ENCODE peak calls at places on chromosomes 5 and 9, in nine cellular contexts. G, T, M, S, W, C, R, Q and B are unnamed samples.

GRCh38 chr5:113050606-113051391 is 74.2 kb downstream of the DCP2 start:
- DNase-seq in G (no peak), T (peak), M (no peak), S (no peak), W (peak), C (no peak), R (no peak), Q (peak), B (peak)

GRCh38 chr9:37266630-37267029 is 146.3 kb downstream of the ZCCHC7 start:
- DNase-seq in G (no peak), T (no peak), M (no peak), S (no peak), W (no peak), C (no peak), R (no peak), Q (no peak), B (no peak)

GRCh38 chr5:178118345-178118744 is 5.0 kb downstream of the N4BP3 start:
- DNase-seq in G (no peak), T (no peak), M (no peak), S (no peak), W (no peak), C (no peak), R (no peak), Q (no peak), B (no peak)

GRCh38 chr5:113274836-113275414 is 159.9 kb downstream of the TSSK1B start:
- DNase-seq in G (no peak), T (no peak), M (no peak), S (no peak), W (no peak), C (no peak), R (peak), Q (no peak), B (no peak)

GRCh38 chr5:173247050-173247449 is 12.0 kb upstream of the NKX2-5 start:
- DNase-seq in G (no peak), T (no peak), M (no peak), S (no peak), W (no peak), C (no peak), R (no peak), Q (no peak), B (no peak)

GRCh38 chr9:17216011-17216410 is 81.2 kb downstream of the CNTLN start:
- DNase-seq in G (no peak), T (no peak), M (no peak), S (no peak), W (no peak), C (no peak), R (no peak), Q (no peak), B (no peak)

GRCh38 chr5:52924458-52924857 is 64.7 kb upstream of the ITGA2 start:
- DNase-seq in G (no peak), T (no peak), M (no peak), S (no peak), W (no peak), C (no peak), R (no peak), Q (no peak), B (no peak)

GRCh38 chr5:139639619-139640431 is 8.3 kb upstream of the CXXC5 start:
- DNase-seq in G (no peak), T (no peak), M (no peak), S (peak), W (peak), C (no peak), R (no peak), Q (peak), B (no peak)

GRCh38 chr9:121771851-121772599 is 120.6 kb downstream of the DAB2IP start:
- DNase-seq in G (no peak), T (no peak), M (no peak), S (peak), W (peak), C (no peak), R (no peak), Q (no peak), B (no peak)

GRCh38 chr5:34586117-34586885 is 69.8 kb upstream of the RAI14 start:
- DNase-seq in G (no peak), T (peak), M (peak), S (no peak), W (no peak), C (peak), R (no peak), Q (peak), B (no peak)

GRCh38 chr9:128503870-128504269 is 649 bp upstream of the GLE1 start:
- DNase-seq in G (no peak), T (no peak), M (no peak), S (peak), W (peak), C (peak), R (no peak), Q (no peak), B (no peak)

GRCh38 chr5:111072949-111073682 is 1.6 kb downstream of the TSLP start:
- DNase-seq in G (peak), T (no peak), M (peak), S (peak), W (peak), C (peak), R (peak), Q (peak), B (no peak)

GRCh38 chr9:27247756-27248155 is 49.2 kb downstream of the EQTN start:
- DNase-seq in G (no peak), T (peak), M (peak), S (no peak), W (peak), C (peak), R (peak), Q (peak), B (no peak)

GRCh38 chr9:122463828-122464632 is 13.7 kb downstream of the OR1J1 start:
- DNase-seq in G (no peak), T (no peak), M (peak), S (no peak), W (no peak), C (no peak), R (no peak), Q (no peak), B (no peak)

GRCh38 chr9:114205171-114206015 is 50.1 kb downstream of the COL27A1 start:
- DNase-seq in G (no peak), T (no peak), M (no peak), S (no peak), W (no peak), C (no peak), R (no peak), Q (no peak), B (no peak)

GRCh38 chr9:32072568-32072967 is 311.9 kb upstream of the ACO1 start:
- DNase-seq in G (no peak), T (no peak), M (no peak), S (no peak), W (no peak), C (no peak), R (no peak), Q (no peak), B (no peak)

GRCh38 chr9:126198854-126199253 is 127.8 kb upstream of the MVB12B start:
- DNase-seq in G (no peak), T (no peak), M (no peak), S (no peak), W (no peak), C (no peak), R (no peak), Q (no peak), B (no peak)

GRCh38 chr5:151872701-151873100 is 52.0 kb downstream of the GLRA1 start:
- DNase-seq in G (no peak), T (no peak), M (no peak), S (no peak), W (no peak), C (no peak), R (no peak), Q (no peak), B (no peak)

GRCh38 chr5:127697894-127698600 is 5.1 kb upstream of the CCDC192 start:
- DNase-seq in G (no peak), T (no peak), M (no peak), S (no peak), W (peak), C (peak), R (no peak), Q (peak), B (no peak)

GRCh38 chr9:16671591-16672137 is 198.8 kb downstream of the BNC2 start:
- DNase-seq in G (no peak), T (peak), M (no peak), S (no peak), W (no peak), C (no peak), R (no peak), Q (peak), B (no peak)

GRCh38 chr9:132982508-132982907 is 4.0 kb downstream of the GFI1B start:
- DNase-seq in G (no peak), T (no peak), M (no peak), S (no peak), W (no peak), C (no peak), R (no peak), Q (no peak), B (no peak)

GRCh38 chr5:41878598-41879305 is 8.5 kb upstream of the OXCT1 start:
- DNase-seq in G (no peak), T (no peak), M (no peak), S (no peak), W (no peak), C (no peak), R (no peak), Q (no peak), B (no peak)

GRCh38 chr5:82276800-82277612 is 1.1 kb downstream of the RPS23 start:
- DNase-seq in G (no peak), T (no peak), M (no peak), S (no peak), W (no peak), C (no peak), R (no peak), Q (no peak), B (no peak)

GRCh38 chr9:126893079-126893478 is 21.5 kb upstream of the RALGPS1 start:
- DNase-seq in G (no peak), T (no peak), M (peak), S (no peak), W (no peak), C (peak), R (no peak), Q (no peak), B (no peak)

GRCh38 chr9:110520120-110520701 is 59.3 kb downstream of the SVEP1 start:
- DNase-seq in G (no peak), T (peak), M (peak), S (no peak), W (no peak), C (no peak), R (no peak), Q (peak), B (no peak)

DNA sequence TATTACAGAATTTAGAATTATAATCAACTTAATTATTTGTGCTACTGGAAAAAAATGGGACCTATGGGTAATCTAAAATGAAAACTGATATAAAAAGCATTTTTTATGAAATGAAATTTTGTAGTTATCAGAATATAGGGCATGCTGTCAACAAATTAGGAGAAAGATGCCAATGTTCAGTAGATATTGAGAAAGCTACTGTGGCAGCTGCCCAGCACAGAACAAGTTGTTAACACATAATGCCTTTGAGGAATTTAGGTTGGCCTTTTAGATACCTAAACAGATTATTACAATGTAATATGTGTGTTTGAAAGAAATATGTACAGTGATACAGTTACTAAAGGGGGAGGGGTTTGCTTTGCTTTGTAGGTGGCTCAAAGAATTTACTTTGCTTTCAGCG is 54.1 kb downstream of the PPIC start:
- DNase-seq in G (no peak), T (no peak), M (no peak), S (no peak), W (no peak), C (no peak), R (no peak), Q (no peak), B (no peak)
- TF ChIP-seq CTCF in G (no peak), T (no peak), M (no peak), S (no peak), W (no peak), C (no peak), R (no peak), Q (no peak), B (no peak)

DNA sequence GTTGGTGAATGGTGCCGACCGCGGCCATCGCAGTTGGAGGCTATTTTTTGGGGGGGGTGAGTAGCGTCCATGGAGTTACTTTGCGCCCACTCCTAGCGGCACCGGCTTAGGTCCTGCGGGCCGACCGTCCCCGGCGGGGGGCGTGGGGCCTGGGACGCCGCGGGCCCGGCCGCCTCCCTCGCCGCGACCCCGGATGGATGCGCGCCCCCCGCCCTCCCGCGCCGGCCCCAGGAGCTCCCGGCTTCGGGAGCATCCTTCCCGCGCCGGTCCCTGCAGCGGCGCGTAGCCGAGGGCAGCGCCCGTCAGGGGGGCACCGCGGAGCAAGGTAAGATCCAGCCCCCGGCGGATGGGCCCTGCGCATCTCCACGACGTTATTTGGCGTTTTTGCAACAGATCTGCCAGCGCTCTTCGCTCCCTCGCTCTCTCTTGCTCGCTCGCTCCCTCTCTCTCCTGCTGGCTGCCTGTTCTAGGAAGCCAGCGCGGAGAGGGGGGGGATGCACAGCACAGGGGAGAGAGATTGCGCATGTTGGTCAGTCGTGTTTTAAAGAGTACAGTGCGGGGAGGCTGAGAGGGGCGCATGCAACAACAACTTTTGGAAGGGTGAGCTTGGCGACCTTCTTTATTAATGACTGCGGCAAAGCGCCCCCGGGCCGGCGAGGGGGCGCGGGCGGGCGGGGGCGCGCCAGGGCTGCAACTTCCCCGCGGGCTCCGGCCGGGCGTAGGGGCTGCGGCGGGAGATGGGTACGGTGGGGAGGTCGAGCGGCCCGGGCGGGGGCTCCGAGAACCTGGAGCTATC is 415 bp downstream of the JADE2 start:
- DNase-seq in G (peak), T (no peak), M (peak), S (peak), W (peak), C (peak), R (peak), Q (peak), B (no peak)
- TF ChIP-seq CTCF in G (no peak), T (peak), M (no peak), S (no peak), W (no peak), C (no peak), R (no peak), Q (peak), B (no peak)

GRCh38 chr9:21589344-21590056 is 107.4 kb upstream of the IFNE start:
- DNase-seq in G (no peak), T (no peak), M (no peak), S (no peak), W (no peak), C (peak), R (no peak), Q (no peak), B (no peak)

GRCh38 chr9:21584890-21585289 is 102.8 kb upstream of the IFNE start:
- DNase-seq in G (no peak), T (no peak), M (no peak), S (no peak), W (no peak), C (no peak), R (no peak), Q (peak), B (no peak)

GRCh38 chr9:21590058-21590996 is 108.2 kb upstream of the IFNE start:
- DNase-seq in G (no peak), T (no peak), M (no peak), S (no peak), W (no peak), C (no peak), R (no peak), Q (peak), B (no peak)

GRCh38 chr9:21583628-21584027 is 101.5 kb upstream of the IFNE start:
- DNase-seq in G (no peak), T (no peak), M (no peak), S (no peak), W (no peak), C (no peak), R (no peak), Q (no peak), B (no peak)

DNA sequence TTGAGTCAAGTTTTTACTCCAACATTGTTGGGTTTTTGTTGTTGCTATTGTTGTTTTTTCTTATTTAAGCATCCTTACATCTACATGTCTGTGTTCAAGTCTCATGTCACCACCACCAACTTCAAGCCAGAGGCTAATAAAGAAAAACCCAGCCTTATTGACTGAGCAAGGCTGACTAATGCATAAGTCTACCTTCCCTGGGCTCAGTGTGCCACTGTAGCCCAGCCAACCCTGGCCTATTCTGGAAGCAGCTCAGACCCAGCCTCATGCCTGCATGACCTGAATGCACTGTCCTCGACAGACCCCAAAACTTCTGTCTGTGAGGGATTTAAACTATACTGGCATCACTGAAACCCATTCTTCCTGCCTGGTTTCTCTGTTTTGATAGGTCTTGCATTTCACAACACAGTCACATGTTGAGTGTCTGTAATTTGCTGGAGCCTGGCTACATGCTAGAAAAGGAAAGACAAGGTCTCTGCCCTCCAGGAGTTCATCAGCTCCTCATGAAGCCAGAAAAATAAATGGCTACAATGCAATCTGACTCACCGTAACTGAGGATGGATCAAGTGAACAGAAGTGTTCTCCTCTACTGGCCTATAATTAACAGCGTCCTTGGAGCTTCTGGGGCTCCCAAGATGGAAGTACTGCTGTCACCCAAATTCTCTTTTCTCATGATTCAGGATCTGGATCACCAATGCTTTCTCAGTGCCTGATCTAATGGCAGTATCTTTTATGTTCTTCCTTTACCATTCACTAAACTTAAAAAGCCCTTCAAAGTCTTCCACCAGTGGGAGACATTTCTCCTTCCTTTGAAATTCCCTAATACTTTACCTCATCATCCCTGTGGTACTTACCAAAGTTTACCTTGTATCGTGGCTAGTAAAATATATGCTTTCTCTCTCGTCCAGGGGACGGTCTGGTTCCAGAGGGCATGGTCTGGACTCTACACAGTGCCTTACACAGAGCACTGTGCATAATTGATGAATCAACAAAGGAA is 103.9 kb upstream of the IFNE start:
- DNase-seq in G (no peak), T (no peak), M (no peak), S (no peak), W (no peak), C (no peak), R (no peak), Q (no peak), B (no peak)
- TF ChIP-seq CTCF in G (no peak), T (peak), M (no peak), S (no peak), W (no peak), C (no peak), R (no peak), Q (peak), B (no peak)

GRCh38 chr5:23139338-23140171 is 286.4 kb upstream of the CDH12 start:
- DNase-seq in G (no peak), T (no peak), M (peak), S (no peak), W (no peak), C (no peak), R (no peak), Q (peak), B (no peak)
- TF ChIP-seq CTCF in G (no peak), T (no peak), M (peak), S (peak), W (peak), C (no peak), R (peak), Q (peak), B (peak)

DNA sequence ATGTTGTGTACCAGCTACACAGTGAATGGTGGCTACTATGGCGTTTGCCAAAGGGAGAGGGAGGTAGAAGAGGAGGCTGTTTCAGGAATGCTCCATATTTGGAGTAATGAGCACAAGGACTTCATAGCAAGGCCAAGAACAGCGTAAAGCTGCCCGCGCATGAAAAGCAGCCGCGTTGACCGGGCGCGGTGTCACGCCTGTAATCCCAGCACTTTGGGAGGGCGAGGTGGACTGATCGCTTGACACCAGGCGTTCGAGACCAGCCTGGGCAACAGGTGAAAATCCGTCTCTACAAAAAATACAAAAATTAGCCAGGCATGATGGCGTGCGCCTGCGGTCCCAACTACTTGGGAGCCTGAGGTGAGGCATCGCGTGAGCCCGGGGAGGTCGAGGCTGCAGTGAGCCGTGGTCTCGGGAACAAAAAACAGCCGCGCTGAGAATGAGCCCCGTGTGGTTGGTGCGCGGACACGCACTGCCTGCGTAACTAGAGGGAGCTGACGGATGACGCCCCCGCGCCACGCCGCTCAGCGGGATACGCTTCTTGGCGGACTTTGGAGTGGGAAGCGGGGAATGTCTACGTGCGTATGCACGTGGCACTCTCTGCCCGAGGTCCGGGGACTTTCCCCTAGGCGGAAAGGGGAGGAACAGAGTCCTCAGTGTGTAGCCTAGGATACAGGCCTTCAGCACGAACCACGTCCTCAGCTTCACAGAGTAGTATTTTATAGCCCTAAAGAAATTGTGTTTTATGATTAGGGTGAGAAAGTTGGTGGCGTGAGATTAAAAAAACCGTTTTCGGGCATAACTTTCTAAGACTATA is at the start of gene RMRP:
- DNase-seq in G (peak), T (peak), M (peak), S (peak), W (peak), C (peak), R (peak), Q (peak), B (peak)
- TF ChIP-seq CTCF in G (no peak), T (peak), M (peak), S (peak), W (peak), C (peak), R (peak), Q (peak), B (no peak)

GRCh38 chr5:161530700-161531099 is 15.8 kb downstream of the GABRB2 start:
- DNase-seq in G (no peak), T (no peak), M (no peak), S (no peak), W (no peak), C (no peak), R (no peak), Q (no peak), B (no peak)

GRCh38 chr5:161535762-161536161 is 10.8 kb downstream of the GABRB2 start:
- DNase-seq in G (no peak), T (no peak), M (no peak), S (no peak), W (no peak), C (no peak), R (no peak), Q (no peak), B (no peak)
- TF ChIP-seq CTCF in G (no peak), T (no peak), M (no peak), S (no peak), W (peak), C (no peak), R (peak), Q (no peak), B (no peak)